ENCODE peak calls at places on chromosomes 13 and 19, in six cellular contexts. One of them, this sample, is unnamed. For H3K36me3, the result is how much of the 10 kb centered on the place peaks cover.

GRCh38 chr13:103100795-103101194 is 34.6 kb upstream of the SLC10A2 start:
- DNase-seq in IMR-90: no peak
- DNase-seq in CD8-positive, alpha-beta memory T cell: no peak
- DNase-seq in cardiac muscle cell: no peak
- DNase-seq in thoracic aorta: no peak
- DNase-seq in Peyer's patch: no peak
- DNase-seq in this sample: no peak

GRCh38 chr13:18949970-18950369 is 231.7 kb downstream of the TUBA3C start:
- DNase-seq in IMR-90: no peak
- DNase-seq in CD8-positive, alpha-beta memory T cell: no peak
- DNase-seq in cardiac muscle cell: no peak
- DNase-seq in thoracic aorta: no peak
- DNase-seq in Peyer's patch: no peak
- DNase-seq in this sample: no peak

GRCh38 chr19:47491358-47492136 is 7.5 kb upstream of the KPTN start:
- DNase-seq in IMR-90: no peak
- DNase-seq in CD8-positive, alpha-beta memory T cell: no peak
- DNase-seq in cardiac muscle cell: no peak
- DNase-seq in thoracic aorta: no peak
- DNase-seq in Peyer's patch: no peak
- DNase-seq in this sample: no peak

GRCh38 chr13:19644947-19645439 is 11.5 kb downstream of the MPHOSPH8 start:
- DNase-seq in IMR-90: no peak
- DNase-seq in CD8-positive, alpha-beta memory T cell: no peak
- DNase-seq in cardiac muscle cell: no peak
- DNase-seq in thoracic aorta: no peak
- DNase-seq in Peyer's patch: no peak
- DNase-seq in this sample: no peak

GRCh38 chr13:50209646-50210045 is 194.4 kb downstream of the KCNRG start:
- DNase-seq in IMR-90: no peak
- DNase-seq in CD8-positive, alpha-beta memory T cell: no peak
- DNase-seq in cardiac muscle cell: no peak
- DNase-seq in thoracic aorta: no peak
- DNase-seq in Peyer's patch: no peak
- DNase-seq in this sample: no peak

GRCh38 chr19:57830071-57830602 is at the start of gene ZNF587B:
- DNase-seq in IMR-90: peak
- DNase-seq in CD8-positive, alpha-beta memory T cell: peak
- DNase-seq in cardiac muscle cell: peak
- DNase-seq in thoracic aorta: no peak
- DNase-seq in Peyer's patch: peak
- DNase-seq in this sample: no peak

GRCh38 chr13:102879793-102880499 is 34.1 kb downstream of the ERCC5 start:
- DNase-seq in IMR-90: no peak
- DNase-seq in CD8-positive, alpha-beta memory T cell: no peak
- DNase-seq in cardiac muscle cell: no peak
- DNase-seq in thoracic aorta: no peak
- DNase-seq in Peyer's patch: no peak
- DNase-seq in this sample: no peak

GRCh38 chr19:34676697-34677385 is at the start of gene SCGB2B2:
- DNase-seq in IMR-90: no peak
- DNase-seq in CD8-positive, alpha-beta memory T cell: no peak
- DNase-seq in cardiac muscle cell: peak
- DNase-seq in thoracic aorta: no peak
- DNase-seq in Peyer's patch: no peak
- DNase-seq in this sample: peak

GRCh38 chr13:61960981-61961380 is 545.3 kb upstream of the PCDH20 start:
- DNase-seq in IMR-90: no peak
- DNase-seq in CD8-positive, alpha-beta memory T cell: no peak
- DNase-seq in cardiac muscle cell: no peak
- DNase-seq in thoracic aorta: no peak
- DNase-seq in Peyer's patch: no peak
- DNase-seq in this sample: no peak

GRCh38 chr13:100625447-100625846 is 36.9 kb upstream of the GGACT start:
- DNase-seq in IMR-90: no peak
- DNase-seq in CD8-positive, alpha-beta memory T cell: no peak
- DNase-seq in cardiac muscle cell: no peak
- DNase-seq in thoracic aorta: no peak
- DNase-seq in Peyer's patch: no peak
- DNase-seq in this sample: no peak

GRCh38 chr13:51240888-51241475 is 18.8 kb downstream of the FAM124A start:
- DNase-seq in IMR-90: no peak
- DNase-seq in CD8-positive, alpha-beta memory T cell: no peak
- DNase-seq in cardiac muscle cell: no peak
- DNase-seq in thoracic aorta: no peak
- DNase-seq in Peyer's patch: no peak
- DNase-seq in this sample: no peak

GRCh38 chr19:18856385-18857126 is 24.8 kb downstream of the UPF1 start:
- DNase-seq in IMR-90: no peak
- DNase-seq in CD8-positive, alpha-beta memory T cell: no peak
- DNase-seq in cardiac muscle cell: no peak
- DNase-seq in thoracic aorta: no peak
- DNase-seq in Peyer's patch: no peak
- DNase-seq in this sample: no peak

GRCh38 chr19:7916137-7916907 is 1.7 kb downstream of the TGFBR3L start:
- DNase-seq in IMR-90: no peak
- DNase-seq in CD8-positive, alpha-beta memory T cell: peak
- DNase-seq in cardiac muscle cell: peak
- DNase-seq in thoracic aorta: no peak
- DNase-seq in Peyer's patch: no peak
- DNase-seq in this sample: no peak

GRCh38 chr13:28339419-28339818 is 155.5 kb downstream of the FLT1 start:
- DNase-seq in IMR-90: peak
- DNase-seq in CD8-positive, alpha-beta memory T cell: no peak
- DNase-seq in cardiac muscle cell: no peak
- DNase-seq in thoracic aorta: no peak
- DNase-seq in Peyer's patch: no peak
- DNase-seq in this sample: no peak

GRCh38 chr13:105665284-105665683 is 870.2 kb downstream of the EFNB2 start:
- DNase-seq in IMR-90: peak
- DNase-seq in CD8-positive, alpha-beta memory T cell: no peak
- DNase-seq in cardiac muscle cell: no peak
- DNase-seq in thoracic aorta: no peak
- DNase-seq in Peyer's patch: no peak
- DNase-seq in this sample: no peak

GRCh38 chr13:26340812-26341211 is 86.9 kb downstream of the CDK8 start:
- DNase-seq in IMR-90: peak
- DNase-seq in CD8-positive, alpha-beta memory T cell: no peak
- DNase-seq in cardiac muscle cell: no peak
- DNase-seq in thoracic aorta: no peak
- DNase-seq in Peyer's patch: no peak
- DNase-seq in this sample: no peak

GRCh38 chr13:91174886-91175501 is 172.5 kb upstream of the MIR17HG start:
- DNase-seq in IMR-90: no peak
- DNase-seq in CD8-positive, alpha-beta memory T cell: no peak
- DNase-seq in cardiac muscle cell: no peak
- DNase-seq in thoracic aorta: no peak
- DNase-seq in Peyer's patch: no peak
- DNase-seq in this sample: no peak

GRCh38 chr19:38617764-38618589 is at the start of gene MAP4K1:
- DNase-seq in IMR-90: no peak
- DNase-seq in CD8-positive, alpha-beta memory T cell: peak
- DNase-seq in cardiac muscle cell: no peak
- DNase-seq in thoracic aorta: no peak
- DNase-seq in Peyer's patch: peak
- DNase-seq in this sample: peak

GRCh38 chr13:42997381-42997780 is 5.3 kb upstream of the EPSTI1 start:
- DNase-seq in IMR-90: peak
- DNase-seq in CD8-positive, alpha-beta memory T cell: no peak
- DNase-seq in cardiac muscle cell: peak
- DNase-seq in thoracic aorta: no peak
- DNase-seq in Peyer's patch: no peak
- DNase-seq in this sample: no peak

GRCh38 chr13:52738719-52739467 is 727 bp downstream of the CNMD start:
- DNase-seq in IMR-90: no peak
- DNase-seq in CD8-positive, alpha-beta memory T cell: no peak
- DNase-seq in cardiac muscle cell: peak
- DNase-seq in thoracic aorta: no peak
- DNase-seq in Peyer's patch: no peak
- DNase-seq in this sample: no peak

GRCh38 chr13:71171740-71172139 is 695.3 kb downstream of the DACH1 start:
- DNase-seq in IMR-90: no peak
- DNase-seq in CD8-positive, alpha-beta memory T cell: no peak
- DNase-seq in cardiac muscle cell: no peak
- DNase-seq in thoracic aorta: no peak
- DNase-seq in Peyer's patch: no peak
- DNase-seq in this sample: no peak

GRCh38 chr13:41587490-41587889 is 130.1 kb downstream of the RGCC start:
- DNase-seq in IMR-90: no peak
- DNase-seq in CD8-positive, alpha-beta memory T cell: peak
- DNase-seq in cardiac muscle cell: no peak
- DNase-seq in thoracic aorta: no peak
- DNase-seq in Peyer's patch: no peak
- DNase-seq in this sample: no peak

GRCh38 chr13:34208326-34208725 is 390.4 kb downstream of the RFC3 start:
- DNase-seq in IMR-90: peak
- DNase-seq in CD8-positive, alpha-beta memory T cell: no peak
- DNase-seq in cardiac muscle cell: no peak
- DNase-seq in thoracic aorta: no peak
- DNase-seq in Peyer's patch: no peak
- DNase-seq in this sample: no peak

GRCh38 chr19:17431417-17431816 is 11.6 kb downstream of the MVB12A start:
- DNase-seq in IMR-90: no peak
- DNase-seq in CD8-positive, alpha-beta memory T cell: no peak
- DNase-seq in cardiac muscle cell: no peak
- DNase-seq in thoracic aorta: no peak
- DNase-seq in Peyer's patch: no peak
- DNase-seq in this sample: no peak

GRCh38 chr19:2638417-2638940 is 64.0 kb downstream of the GNG7 start:
- DNase-seq in IMR-90: no peak
- DNase-seq in CD8-positive, alpha-beta memory T cell: no peak
- DNase-seq in cardiac muscle cell: no peak
- DNase-seq in thoracic aorta: no peak
- DNase-seq in Peyer's patch: no peak
- DNase-seq in this sample: no peak

GRCh38 chr13:96200810-96201209 is 110.9 kb downstream of the HS6ST3 start:
- DNase-seq in IMR-90: no peak
- DNase-seq in CD8-positive, alpha-beta memory T cell: no peak
- DNase-seq in cardiac muscle cell: no peak
- DNase-seq in thoracic aorta: no peak
- DNase-seq in Peyer's patch: no peak
- DNase-seq in this sample: no peak

GRCh38 chr13:61036715-61037114 is 378.9 kb downstream of the PCDH20 start:
- DNase-seq in IMR-90: no peak
- DNase-seq in CD8-positive, alpha-beta memory T cell: no peak
- DNase-seq in cardiac muscle cell: no peak
- DNase-seq in thoracic aorta: no peak
- DNase-seq in Peyer's patch: no peak
- DNase-seq in this sample: no peak

DNA sequence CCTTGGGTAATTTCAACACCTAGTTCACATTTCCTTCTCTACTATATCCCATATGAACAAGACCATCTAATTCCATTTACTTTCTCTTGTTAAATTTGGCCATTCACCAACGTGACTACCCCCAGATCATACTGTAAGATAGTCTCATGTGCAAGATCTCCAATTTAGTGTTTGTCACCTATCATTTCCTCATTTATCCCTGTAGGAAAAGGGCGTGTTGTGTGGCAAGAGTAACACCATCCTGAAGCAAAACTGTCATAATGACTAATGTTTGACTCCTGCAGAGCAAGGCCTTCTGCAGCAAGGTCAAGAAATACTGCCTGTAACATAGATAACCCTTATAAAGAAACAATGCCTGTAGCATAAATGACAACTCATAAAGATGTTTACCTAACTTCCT is 51.3 kb downstream of the SUCLA2 start:
- DNase-seq in IMR-90: no peak
- DNase-seq in CD8-positive, alpha-beta memory T cell: no peak
- DNase-seq in cardiac muscle cell: no peak
- DNase-seq in thoracic aorta: no peak
- DNase-seq in Peyer's patch: no peak
- DNase-seq in this sample: no peak
- H3K36me3 ChIP-seq in IMR-90: under half
- H3K36me3 ChIP-seq in CD8-positive, alpha-beta memory T cell: under half
- H3K36me3 ChIP-seq in cardiac muscle cell: under half
- H3K36me3 ChIP-seq in thoracic aorta: under half
- H3K36me3 ChIP-seq in Peyer's patch: half or more
- H3K36me3 ChIP-seq in this sample: under half

GRCh38 chr19:50387868-50388245 is 3.7 kb downstream of the POLD1 start:
- DNase-seq in IMR-90: no peak
- DNase-seq in CD8-positive, alpha-beta memory T cell: no peak
- DNase-seq in cardiac muscle cell: no peak
- DNase-seq in thoracic aorta: no peak
- DNase-seq in Peyer's patch: no peak
- DNase-seq in this sample: no peak

GRCh38 chr19:50387176-50387867 is 3.2 kb downstream of the POLD1 start:
- DNase-seq in IMR-90: peak
- DNase-seq in CD8-positive, alpha-beta memory T cell: no peak
- DNase-seq in cardiac muscle cell: no peak
- DNase-seq in thoracic aorta: no peak
- DNase-seq in Peyer's patch: no peak
- DNase-seq in this sample: peak

GRCh38 chr19:50392759-50393158 is 8.6 kb downstream of the POLD1 start:
- DNase-seq in IMR-90: no peak
- DNase-seq in CD8-positive, alpha-beta memory T cell: no peak
- DNase-seq in cardiac muscle cell: no peak
- DNase-seq in thoracic aorta: no peak
- DNase-seq in Peyer's patch: no peak
- DNase-seq in this sample: no peak
- H3K36me3 ChIP-seq in IMR-90: under half
- H3K36me3 ChIP-seq in CD8-positive, alpha-beta memory T cell: under half
- H3K36me3 ChIP-seq in cardiac muscle cell: under half
- H3K36me3 ChIP-seq in thoracic aorta: under half
- H3K36me3 ChIP-seq in Peyer's patch: under half
- H3K36me3 ChIP-seq in this sample: under half

GRCh38 chr19:49190781-49191180 is 33.2 kb downstream of the TRPM4 start:
- DNase-seq in IMR-90: no peak
- DNase-seq in CD8-positive, alpha-beta memory T cell: no peak
- DNase-seq in cardiac muscle cell: no peak
- DNase-seq in thoracic aorta: no peak
- DNase-seq in Peyer's patch: no peak
- DNase-seq in this sample: no peak
- H3K36me3 ChIP-seq in IMR-90: under half
- H3K36me3 ChIP-seq in CD8-positive, alpha-beta memory T cell: under half
- H3K36me3 ChIP-seq in cardiac muscle cell: half or more
- H3K36me3 ChIP-seq in thoracic aorta: half or more
- H3K36me3 ChIP-seq in Peyer's patch: half or more
- H3K36me3 ChIP-seq in this sample: half or more

GRCh38 chr19:1417145-1417544 is 9.8 kb downstream of the DAZAP1 start:
- DNase-seq in IMR-90: peak
- DNase-seq in CD8-positive, alpha-beta memory T cell: no peak
- DNase-seq in cardiac muscle cell: no peak
- DNase-seq in thoracic aorta: no peak
- DNase-seq in Peyer's patch: no peak
- DNase-seq in this sample: no peak

GRCh38 chr19:1417681-1418493 is 10.5 kb downstream of the DAZAP1 start:
- DNase-seq in IMR-90: no peak
- DNase-seq in CD8-positive, alpha-beta memory T cell: no peak
- DNase-seq in cardiac muscle cell: no peak
- DNase-seq in thoracic aorta: no peak
- DNase-seq in Peyer's patch: no peak
- DNase-seq in this sample: no peak

GRCh38 chr19:1418951-1419735 is 11.8 kb downstream of the DAZAP1 start:
- DNase-seq in IMR-90: no peak
- DNase-seq in CD8-positive, alpha-beta memory T cell: no peak
- DNase-seq in cardiac muscle cell: no peak
- DNase-seq in thoracic aorta: no peak
- DNase-seq in Peyer's patch: no peak
- DNase-seq in this sample: no peak

GRCh38 chr19:1420590-1420989 is 13.2 kb downstream of the DAZAP1 start:
- DNase-seq in IMR-90: no peak
- DNase-seq in CD8-positive, alpha-beta memory T cell: no peak
- DNase-seq in cardiac muscle cell: no peak
- DNase-seq in thoracic aorta: no peak
- DNase-seq in Peyer's patch: no peak
- DNase-seq in this sample: no peak

GRCh38 chr19:1418494-1418775 is 11.0 kb downstream of the DAZAP1 start:
- DNase-seq in IMR-90: no peak
- DNase-seq in CD8-positive, alpha-beta memory T cell: no peak
- DNase-seq in cardiac muscle cell: no peak
- DNase-seq in thoracic aorta: no peak
- DNase-seq in Peyer's patch: no peak
- DNase-seq in this sample: no peak
- H3K36me3 ChIP-seq in IMR-90: half or more
- H3K36me3 ChIP-seq in CD8-positive, alpha-beta memory T cell: under half
- H3K36me3 ChIP-seq in cardiac muscle cell: under half
- H3K36me3 ChIP-seq in thoracic aorta: half or more
- H3K36me3 ChIP-seq in Peyer's patch: half or more
- H3K36me3 ChIP-seq in this sample: half or more

This sample was measured in ascending aorta.